ENCODE peak calls at places on chromosomes 7 and 10, in four cellular contexts. One of them, this sample, is unnamed. For H3K4me1, the result is how much of the 10 kb centered on the place peaks cover.

GRCh38 chr10:35025916-35026315 is 64.2 kb downstream of the CUL2 start:
- DNase-seq in fibroblast of lung: peak
- DNase-seq in neural progenitor cell: no peak
- DNase-seq in IMR-90: peak
- DNase-seq in this sample: peak

GRCh38 chr10:92688927-92689662 is 660 bp upstream of the HHEX start:
- DNase-seq in fibroblast of lung: peak
- DNase-seq in neural progenitor cell: peak
- DNase-seq in IMR-90: peak
- DNase-seq in this sample: peak

GRCh38 chr7:133763241-133763640 is 363.9 kb upstream of the LRGUK start:
- DNase-seq in fibroblast of lung: peak
- DNase-seq in neural progenitor cell: no peak
- DNase-seq in IMR-90: no peak
- DNase-seq in this sample: no peak

GRCh38 chr7:137882261-137882668 is 35.5 kb upstream of the DGKI start:
- DNase-seq in neural progenitor cell: no peak
- DNase-seq in fibroblast of lung: peak
- DNase-seq in IMR-90: peak
- DNase-seq in this sample: peak

GRCh38 chr10:100960251-100960650 is 9.1 kb upstream of the SEMA4G start:
- DNase-seq in IMR-90: no peak
- DNase-seq in neural progenitor cell: no peak
- DNase-seq in fibroblast of lung: no peak
- DNase-seq in this sample: no peak

GRCh38 chr7:4650471-4651047 is 31.5 kb upstream of the FOXK1 start:
- DNase-seq in IMR-90: peak
- DNase-seq in fibroblast of lung: peak
- DNase-seq in neural progenitor cell: peak
- DNase-seq in this sample: no peak

GRCh38 chr7:41237956-41238355 is 464.9 kb downstream of the INHBA start:
- DNase-seq in IMR-90: no peak
- DNase-seq in neural progenitor cell: no peak
- DNase-seq in fibroblast of lung: no peak
- DNase-seq in this sample: no peak

GRCh38 chr7:96085953-96086352 is 235.9 kb downstream of the SLC25A13 start:
- DNase-seq in neural progenitor cell: no peak
- DNase-seq in fibroblast of lung: no peak
- DNase-seq in IMR-90: no peak
- DNase-seq in this sample: no peak

GRCh38 chr7:120583835-120584586 is 273.9 kb downstream of the TSPAN12 start:
- DNase-seq in neural progenitor cell: no peak
- DNase-seq in IMR-90: peak
- DNase-seq in fibroblast of lung: peak
- DNase-seq in this sample: no peak

GRCh38 chr10:125955766-125956165 is 59.4 kb downstream of the FANK1 start:
- DNase-seq in IMR-90: no peak
- DNase-seq in fibroblast of lung: no peak
- DNase-seq in neural progenitor cell: no peak
- DNase-seq in this sample: no peak

GRCh38 chr10:110488944-110489343 is 8.8 kb upstream of the DUSP5 start:
- DNase-seq in neural progenitor cell: no peak
- DNase-seq in IMR-90: no peak
- DNase-seq in fibroblast of lung: no peak
- DNase-seq in this sample: no peak

GRCh38 chr7:377069-378040 is 87.4 kb downstream of the FOXL3 start:
- DNase-seq in IMR-90: no peak
- DNase-seq in neural progenitor cell: no peak
- DNase-seq in fibroblast of lung: no peak
- DNase-seq in this sample: peak

DNA sequence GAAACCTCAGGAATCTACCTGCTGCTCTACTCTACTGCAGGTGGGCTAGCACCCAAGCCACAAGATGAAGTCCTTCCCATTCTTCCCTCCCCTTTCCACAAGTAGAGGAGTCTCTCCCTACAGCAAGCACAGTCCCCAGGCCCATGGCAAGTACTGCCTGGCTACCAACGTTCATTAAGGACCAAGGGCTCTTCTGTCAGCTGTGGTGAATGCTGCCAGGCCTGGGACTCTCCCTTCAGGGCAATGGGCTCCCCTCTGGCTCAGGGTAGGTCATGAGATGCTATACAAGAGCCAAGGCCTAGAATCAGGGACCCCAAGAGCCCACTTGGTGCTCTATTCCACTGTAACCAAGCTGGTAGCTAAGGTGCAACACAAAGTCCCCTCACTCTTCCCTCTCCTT is 39.8 kb downstream of the SNX13 start:
- DNase-seq in IMR-90: no peak
- DNase-seq in neural progenitor cell: no peak
- DNase-seq in fibroblast of lung: no peak
- DNase-seq in this sample: no peak
- H3K4me2 ChIP-seq in IMR-90: no peak
- H3K4me2 ChIP-seq in neural progenitor cell: no peak
- H3K4me2 ChIP-seq in fibroblast of lung: no peak
- H3K4me2 ChIP-seq in this sample: no peak

GRCh38 chr10:95295031-95295755 is 4.4 kb upstream of the PDLIM1 start:
- DNase-seq in neural progenitor cell: peak
- DNase-seq in IMR-90: peak
- DNase-seq in fibroblast of lung: peak
- DNase-seq in this sample: peak

GRCh38 chr10:95300140-95300539 is 9.3 kb upstream of the PDLIM1 start:
- DNase-seq in fibroblast of lung: no peak
- DNase-seq in neural progenitor cell: no peak
- DNase-seq in IMR-90: no peak
- DNase-seq in this sample: no peak

GRCh38 chr10:95297402-95297801 is 6.6 kb upstream of the PDLIM1 start:
- DNase-seq in fibroblast of lung: no peak
- DNase-seq in IMR-90: no peak
- DNase-seq in neural progenitor cell: no peak
- DNase-seq in this sample: no peak

GRCh38 chr10:95291634-95292039 is 834 bp upstream of the PDLIM1 start:
- DNase-seq in IMR-90: no peak
- DNase-seq in fibroblast of lung: no peak
- DNase-seq in neural progenitor cell: no peak
- DNase-seq in this sample: no peak

DNA sequence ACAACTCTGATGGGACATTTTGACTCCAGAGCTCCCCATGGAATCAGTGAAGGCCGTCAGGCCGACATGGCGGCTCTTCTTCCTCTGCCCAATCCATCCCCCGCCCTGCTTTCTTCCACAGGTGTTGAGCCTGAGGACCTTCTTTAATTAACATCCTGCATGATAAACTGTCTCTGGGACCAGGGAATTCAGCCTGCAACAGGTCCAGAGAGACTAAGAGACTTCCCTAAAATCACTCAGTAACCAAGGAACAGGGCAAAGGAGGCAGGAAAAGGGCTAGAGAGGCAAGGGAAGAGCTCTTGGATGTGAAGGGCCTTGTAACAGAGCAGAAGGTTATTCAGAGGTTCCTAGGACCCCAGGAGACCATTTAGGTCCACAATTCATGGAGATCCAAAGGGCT is 6.0 kb upstream of the PDLIM1 start:
- DNase-seq in IMR-90: no peak
- DNase-seq in fibroblast of lung: no peak
- DNase-seq in neural progenitor cell: no peak
- DNase-seq in this sample: no peak
- H3K4me1 ChIP-seq in IMR-90: under half
- H3K4me1 ChIP-seq in fibroblast of lung: under half
- H3K4me1 ChIP-seq in neural progenitor cell: under half
- H3K4me1 ChIP-seq in this sample: under half

GRCh38 chr7:157772486-157773130 is 435.8 kb downstream of the DNAJB6 start:
- DNase-seq in IMR-90: no peak
- DNase-seq in neural progenitor cell: no peak
- DNase-seq in fibroblast of lung: no peak
- DNase-seq in this sample: no peak

GRCh38 chr7:157774495-157774894 is 437.7 kb downstream of the DNAJB6 start:
- DNase-seq in IMR-90: no peak
- DNase-seq in fibroblast of lung: no peak
- DNase-seq in neural progenitor cell: no peak
- DNase-seq in this sample: no peak

GRCh38 chr7:157773361-157773760 is 436.6 kb downstream of the DNAJB6 start:
- DNase-seq in IMR-90: no peak
- DNase-seq in neural progenitor cell: no peak
- DNase-seq in fibroblast of lung: no peak
- DNase-seq in this sample: no peak

GRCh38 chr7:157775560-157776332 is 438.9 kb downstream of the DNAJB6 start:
- DNase-seq in neural progenitor cell: no peak
- DNase-seq in fibroblast of lung: no peak
- DNase-seq in IMR-90: no peak
- DNase-seq in this sample: no peak

GRCh38 chr7:157775021-157775559 is 438.3 kb downstream of the DNAJB6 start:
- DNase-seq in fibroblast of lung: no peak
- DNase-seq in IMR-90: no peak
- DNase-seq in neural progenitor cell: no peak
- DNase-seq in this sample: no peak
- TF ChIP-seq CTCF in fibroblast of lung: no peak
- TF ChIP-seq CTCF in IMR-90: no peak
- TF ChIP-seq CTCF in neural progenitor cell: no peak
- TF ChIP-seq CTCF in this sample: no peak

GRCh38 chr10:91034494-91035157 is 113.7 kb upstream of the ANKRD1 start:
- DNase-seq in neural progenitor cell: peak
- DNase-seq in fibroblast of lung: peak
- DNase-seq in IMR-90: peak
- DNase-seq in this sample: no peak
- H3K4me2 ChIP-seq in neural progenitor cell: peak
- H3K4me2 ChIP-seq in fibroblast of lung: peak
- H3K4me2 ChIP-seq in IMR-90: peak
- H3K4me2 ChIP-seq in this sample: peak